ENCODE peak calls at places on chromosomes 11 and 22, in seven cellular contexts. One of them, this sample, is unnamed.

GRCh38 chr22:32932176-32932575 is 126.0 kb downstream of the SYN3 start:
- DNase-seq in body of pancreas: no peak
- DNase-seq in IMR-90: peak; percentile 56
- DNase-seq in prostate gland: no peak
- DNase-seq in Peyer's patch: no peak
- DNase-seq in uterus: no peak
- DNase-seq in breast epithelium: no peak
- DNase-seq in this sample: no peak

GRCh38 chr22:32904044-32904443 is 102.5 kb downstream of the TIMP3 start:
- DNase-seq in breast epithelium: no peak
- DNase-seq in IMR-90: peak; percentile 35
- DNase-seq in Peyer's patch: no peak
- DNase-seq in uterus: peak; percentile 52
- DNase-seq in body of pancreas: no peak
- DNase-seq in prostate gland: no peak
- DNase-seq in this sample: peak; percentile 11

GRCh38 chr11:47523491-47524199 is 29.3 kb downstream of the CELF1 start:
- DNase-seq in IMR-90: peak; percentile 87
- DNase-seq in prostate gland: no peak
- DNase-seq in body of pancreas: peak; percentile 28
- DNase-seq in breast epithelium: no peak
- DNase-seq in Peyer's patch: peak; percentile 63
- DNase-seq in uterus: peak; percentile 40
- DNase-seq in this sample: peak; percentile 63

GRCh38 chr11:20483931-20484330 is 96.4 kb downstream of the PRMT3 start:
- DNase-seq in Peyer's patch: no peak
- DNase-seq in breast epithelium: no peak
- DNase-seq in body of pancreas: no peak
- DNase-seq in prostate gland: no peak
- DNase-seq in IMR-90: peak; percentile 3
- DNase-seq in uterus: no peak
- DNase-seq in this sample: no peak

GRCh38 chr11:125553357-125553756 is 15.9 kb upstream of the EI24 start:
- DNase-seq in breast epithelium: no peak
- DNase-seq in body of pancreas: no peak
- DNase-seq in uterus: no peak
- DNase-seq in prostate gland: no peak
- DNase-seq in IMR-90: no peak
- DNase-seq in Peyer's patch: no peak
- DNase-seq in this sample: no peak

GRCh38 chr22:28116261-28116673 is 197.2 kb upstream of the PITPNB start:
- DNase-seq in prostate gland: peak; percentile 55
- DNase-seq in uterus: peak; percentile 81
- DNase-seq in Peyer's patch: no peak
- DNase-seq in IMR-90: peak; percentile 90
- DNase-seq in body of pancreas: peak; percentile 55
- DNase-seq in breast epithelium: no peak
- DNase-seq in this sample: no peak

GRCh38 chr11:16312242-16312641 is 44.1 kb downstream of the SOX6 start:
- DNase-seq in breast epithelium: no peak
- DNase-seq in IMR-90: no peak
- DNase-seq in prostate gland: no peak
- DNase-seq in Peyer's patch: no peak
- DNase-seq in body of pancreas: no peak
- DNase-seq in uterus: no peak
- DNase-seq in this sample: no peak

GRCh38 chr11:86673872-86674750 is 1.7 kb upstream of the ME3 start:
- DNase-seq in breast epithelium: no peak
- DNase-seq in prostate gland: no peak
- DNase-seq in Peyer's patch: no peak
- DNase-seq in IMR-90: no peak
- DNase-seq in uterus: no peak
- DNase-seq in body of pancreas: no peak
- DNase-seq in this sample: no peak

GRCh38 chr22:49954991-49955580 is 5.5 kb upstream of the PIM3 start:
- DNase-seq in Peyer's patch: no peak
- DNase-seq in prostate gland: no peak
- DNase-seq in IMR-90: no peak
- DNase-seq in body of pancreas: peak; percentile 74
- DNase-seq in breast epithelium: no peak
- DNase-seq in uterus: no peak
- DNase-seq in this sample: no peak

GRCh38 chr11:91981995-91982394 is 242.6 kb upstream of the FAT3 start:
- DNase-seq in IMR-90: peak; percentile 88
- DNase-seq in body of pancreas: peak; percentile 49
- DNase-seq in Peyer's patch: peak; percentile 50
- DNase-seq in breast epithelium: no peak
- DNase-seq in uterus: peak; percentile 33
- DNase-seq in prostate gland: peak; percentile 26
- DNase-seq in this sample: peak; percentile 6

GRCh38 chr11:36358436-36358835 is 62.3 kb downstream of the PRR5L start:
- DNase-seq in breast epithelium: no peak
- DNase-seq in IMR-90: no peak
- DNase-seq in prostate gland: no peak
- DNase-seq in uterus: no peak
- DNase-seq in body of pancreas: no peak
- DNase-seq in Peyer's patch: no peak
- DNase-seq in this sample: no peak

GRCh38 chr22:18042685-18043084 is 18.3 kb upstream of the MICAL3 start:
- DNase-seq in body of pancreas: no peak
- DNase-seq in IMR-90: no peak
- DNase-seq in Peyer's patch: no peak
- DNase-seq in breast epithelium: no peak
- DNase-seq in prostate gland: no peak
- DNase-seq in uterus: no peak
- DNase-seq in this sample: no peak

GRCh38 chr11:67463680-67464410 is 5.2 kb downstream of the TMEM134 start:
- DNase-seq in breast epithelium: peak; percentile 90
- DNase-seq in IMR-90: no peak
- DNase-seq in body of pancreas: peak; percentile 82
- DNase-seq in uterus: peak; percentile 46
- DNase-seq in prostate gland: no peak
- DNase-seq in Peyer's patch: peak; percentile 91
- DNase-seq in this sample: peak; percentile 96
- TF ChIP-seq POLR2A in breast epithelium: peak; percentile 18
- TF ChIP-seq POLR2A in IMR-90: no peak
- TF ChIP-seq POLR2A in body of pancreas: no peak
- TF ChIP-seq POLR2A in uterus: no peak
- TF ChIP-seq POLR2A in prostate gland: no peak
- TF ChIP-seq POLR2A in Peyer's patch: peak; percentile 43
- TF ChIP-seq POLR2A in this sample: peak; percentile 36

GRCh38 chr11:31366795-31367194 is 2.7 kb downstream of the DCDC1 start:
- DNase-seq in body of pancreas: no peak
- DNase-seq in IMR-90: no peak
- DNase-seq in Peyer's patch: no peak
- DNase-seq in breast epithelium: no peak
- DNase-seq in uterus: no peak
- DNase-seq in prostate gland: no peak
- DNase-seq in this sample: no peak

DNA sequence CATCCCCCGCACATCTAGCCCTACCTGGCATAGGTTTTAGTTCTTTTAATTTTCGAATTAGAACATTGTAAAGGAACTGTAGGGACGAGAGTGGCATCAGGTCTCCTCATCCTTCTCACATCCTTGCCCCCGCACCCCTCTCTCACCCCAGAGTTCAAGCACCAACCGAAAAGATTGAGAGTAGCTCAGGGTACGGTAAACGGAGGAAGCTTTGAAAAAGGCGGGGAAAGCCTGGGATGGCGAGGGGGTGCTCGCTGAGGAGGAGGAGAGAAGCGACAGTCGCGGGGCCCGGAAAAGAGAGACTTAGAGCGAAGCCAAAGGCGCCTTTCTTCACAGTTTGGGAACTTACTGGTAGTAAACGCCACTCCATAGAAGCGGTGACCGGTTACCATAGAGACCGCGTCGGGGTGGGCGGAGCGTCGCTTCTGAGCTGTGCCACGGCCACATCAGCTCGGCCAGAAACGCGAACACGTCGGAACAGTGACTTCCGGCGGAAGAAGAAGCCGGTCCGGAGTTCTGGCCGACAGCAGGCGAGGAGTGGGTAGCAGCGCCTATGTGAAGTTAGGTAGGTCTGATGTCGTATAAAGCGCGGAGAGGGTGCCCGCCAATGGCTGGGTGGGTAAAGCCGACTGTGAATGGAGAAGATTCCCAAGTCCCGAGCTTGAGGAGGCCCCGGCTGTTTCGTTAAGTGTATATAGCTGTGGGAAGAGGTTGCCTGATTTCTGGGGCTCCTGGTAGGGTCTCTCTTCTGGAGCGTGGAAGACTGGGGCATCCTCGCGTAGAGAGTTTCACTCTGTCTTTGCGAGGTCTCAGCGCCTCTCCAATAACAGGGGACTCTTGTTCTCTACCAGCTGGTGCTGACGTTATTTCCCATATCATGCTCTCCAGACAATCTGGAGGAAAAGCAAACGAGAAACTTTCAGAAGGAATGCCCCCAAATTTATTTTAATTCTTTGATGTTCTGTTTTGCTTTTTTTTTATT is at the start of the genes DCDC1 and DNAJC24:
- DNase-seq in body of pancreas: peak; percentile 95
- DNase-seq in prostate gland: peak; percentile 87
- DNase-seq in Peyer's patch: peak; percentile 96
- DNase-seq in breast epithelium: peak; percentile 86
- DNase-seq in uterus: peak; percentile 88
- DNase-seq in IMR-90: peak; percentile 91
- DNase-seq in this sample: peak; percentile 52
- TF ChIP-seq POLR2A in body of pancreas: peak; percentile 75
- TF ChIP-seq POLR2A in prostate gland: peak; percentile 25
- TF ChIP-seq POLR2A in Peyer's patch: peak; percentile 20
- TF ChIP-seq POLR2A in breast epithelium: no peak
- TF ChIP-seq POLR2A in uterus: no peak
- TF ChIP-seq POLR2A in IMR-90: peak; percentile 56
- TF ChIP-seq POLR2A in this sample: peak; percentile 84

GRCh38 chr11:65856689-65857499 is 1.1 kb downstream of the CFL1 start:
- DNase-seq in body of pancreas: peak; percentile 75
- DNase-seq in breast epithelium: peak; percentile 84
- DNase-seq in Peyer's patch: peak; percentile 95
- DNase-seq in uterus: peak; percentile 78
- DNase-seq in prostate gland: peak; percentile 84
- DNase-seq in IMR-90: peak; percentile 52
- DNase-seq in this sample: peak; percentile 44
- TF ChIP-seq POLR2A in body of pancreas: peak; percentile 56
- TF ChIP-seq POLR2A in breast epithelium: peak; percentile 15
- TF ChIP-seq POLR2A in Peyer's patch: peak; percentile 72
- TF ChIP-seq POLR2A in uterus: peak; percentile 36
- TF ChIP-seq POLR2A in prostate gland: peak; percentile 75
- TF ChIP-seq POLR2A in IMR-90: no peak
- TF ChIP-seq POLR2A in this sample: peak; percentile 60

DNA sequence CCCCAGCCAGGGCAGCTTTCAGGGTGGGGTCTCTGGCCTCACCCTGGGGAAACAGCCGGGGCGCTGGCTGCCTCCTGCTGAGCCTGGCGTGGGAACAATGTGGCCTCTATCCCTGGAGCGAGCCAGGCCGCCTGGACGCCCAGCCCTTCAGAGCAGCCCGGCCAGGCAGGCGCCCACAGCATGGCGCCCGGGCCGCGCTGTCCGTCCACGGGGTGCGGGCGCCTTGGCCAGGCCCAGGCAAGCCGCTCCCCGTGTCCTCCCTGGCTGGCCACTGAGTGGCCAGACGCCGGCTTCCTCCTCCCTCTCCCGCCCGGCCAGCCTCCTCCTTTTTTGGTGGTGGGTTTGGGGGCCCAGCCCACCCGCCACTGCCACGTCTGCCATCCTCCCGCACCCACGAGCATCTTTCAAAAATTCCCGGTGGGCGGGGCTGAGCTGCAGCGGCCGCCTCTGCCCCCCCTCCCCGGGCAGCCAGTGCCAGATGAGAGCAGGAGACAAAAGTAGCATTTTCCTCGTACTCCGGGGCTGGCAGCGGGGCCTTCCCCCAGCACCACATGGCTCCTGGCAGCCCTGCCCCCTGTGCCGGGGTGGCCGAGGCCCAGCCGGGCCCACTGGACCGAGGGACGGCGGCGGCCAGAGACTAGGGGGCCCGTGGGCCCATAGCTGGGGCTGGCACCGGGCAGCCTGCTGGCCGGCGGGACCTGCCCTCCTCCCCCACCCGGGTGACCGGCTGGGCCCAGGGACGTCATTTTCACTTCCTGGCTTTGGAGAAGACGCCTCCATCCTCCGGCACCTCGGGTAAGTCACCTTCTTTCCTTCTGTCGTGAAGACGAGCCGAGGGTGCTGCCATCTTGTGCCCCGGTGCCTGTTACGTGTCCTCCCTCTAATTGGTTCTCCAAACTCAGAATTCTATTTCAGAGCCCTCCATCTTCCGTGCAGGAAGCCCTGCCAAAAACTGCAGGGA is 70.2 kb upstream of the PPARA start:
- DNase-seq in breast epithelium: peak; percentile 78
- DNase-seq in uterus: peak; percentile 88
- DNase-seq in IMR-90: no peak
- DNase-seq in Peyer's patch: peak; percentile 58
- DNase-seq in body of pancreas: peak; percentile 76
- DNase-seq in prostate gland: peak; percentile 79
- DNase-seq in this sample: no peak
- TF ChIP-seq POLR2A in breast epithelium: no peak
- TF ChIP-seq POLR2A in uterus: peak; percentile 68
- TF ChIP-seq POLR2A in IMR-90: no peak
- TF ChIP-seq POLR2A in Peyer's patch: no peak
- TF ChIP-seq POLR2A in body of pancreas: peak; percentile 44
- TF ChIP-seq POLR2A in prostate gland: peak; percentile 54
- TF ChIP-seq POLR2A in this sample: peak; percentile 52

GRCh38 chr22:29265929-29266328 is 1.9 kb downstream of the RHBDD3 start:
- DNase-seq in uterus: no peak
- DNase-seq in prostate gland: no peak
- DNase-seq in Peyer's patch: no peak
- DNase-seq in IMR-90: no peak
- DNase-seq in body of pancreas: no peak
- DNase-seq in breast epithelium: no peak
- DNase-seq in this sample: no peak
- TF ChIP-seq POLR2A in uterus: no peak
- TF ChIP-seq POLR2A in prostate gland: no peak
- TF ChIP-seq POLR2A in Peyer's patch: no peak
- TF ChIP-seq POLR2A in IMR-90: no peak
- TF ChIP-seq POLR2A in body of pancreas: no peak
- TF ChIP-seq POLR2A in breast epithelium: no peak
- TF ChIP-seq POLR2A in this sample: no peak

DNA sequence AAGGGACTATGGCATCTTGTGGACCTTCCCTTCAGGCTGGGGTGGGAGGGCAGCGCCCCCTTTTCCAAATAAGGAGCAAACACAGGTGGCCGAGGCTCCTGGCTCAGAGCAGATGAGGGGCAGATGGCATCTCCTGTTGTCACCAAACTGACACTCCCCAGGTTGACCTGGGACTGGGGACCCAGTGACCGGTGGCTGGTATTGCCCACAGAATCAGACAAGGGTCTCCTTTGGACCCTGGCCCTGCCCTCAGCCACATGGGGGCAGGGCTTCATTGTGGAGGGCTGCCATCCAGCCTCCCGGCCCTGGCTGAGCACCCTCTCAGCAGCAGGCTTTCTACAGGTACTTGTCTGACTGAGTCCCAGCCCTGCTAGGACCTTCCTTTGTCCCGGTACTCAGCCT is 842 bp upstream of the SIGIRR start:
- DNase-seq in IMR-90: no peak
- DNase-seq in prostate gland: no peak
- DNase-seq in body of pancreas: peak; percentile 11
- DNase-seq in breast epithelium: no peak
- DNase-seq in uterus: no peak
- DNase-seq in Peyer's patch: no peak
- DNase-seq in this sample: no peak
- TF ChIP-seq POLR2A in IMR-90: no peak
- TF ChIP-seq POLR2A in prostate gland: no peak
- TF ChIP-seq POLR2A in body of pancreas: no peak
- TF ChIP-seq POLR2A in breast epithelium: no peak
- TF ChIP-seq POLR2A in uterus: no peak
- TF ChIP-seq POLR2A in Peyer's patch: no peak
- TF ChIP-seq POLR2A in this sample: no peak